ENCODE peak calls at places on chromosome 14, in seven cellular contexts. C is thoracic aorta, W is HL-60, Q is pancreas, U is stomach, E is heart left ventricle, O is colonic mucosa. Z is an unnamed sample.

GRCh38 chr14:71048393-71048792 is 141.1 kb downstream of the PCNX1 start:
- DNase-seq in C (no peak), W (no peak), Q (no peak), U (no peak), E (no peak), O (no peak), Z (no peak)

GRCh38 chr14:22888662-22889061 is 5.6 kb downstream of the REM2 start:
- DNase-seq in C (no peak), W (no peak), Q (no peak), U (no peak), E (no peak), O (no peak), Z (no peak)

GRCh38 chr14:64501326-64502171 is 2.1 kb downstream of the ZBTB25 start:
- DNase-seq in C (no peak), W (no peak), Q (peak), U (peak), E (peak), O (peak), Z (no peak)

GRCh38 chr14:61280526-61281185 is 482 bp downstream of the TMEM30B start:
- DNase-seq in C (no peak), W (no peak), Q (peak), U (peak), E (peak), O (peak), Z (peak)

GRCh38 chr14:22070119-22070982 is 396.7 kb upstream of the OR4E1 start:
- DNase-seq in C (no peak), W (peak), Q (no peak), U (no peak), E (peak), O (peak), Z (peak)

GRCh38 chr14:72291908-72292688 is 359.9 kb downstream of the RGS6 start:
- DNase-seq in C (no peak), W (no peak), Q (peak), U (no peak), E (peak), O (no peak), Z (no peak)

GRCh38 chr14:76186318-76187027 is 34.8 kb downstream of the GPATCH2L start:
- DNase-seq in C (no peak), W (no peak), Q (no peak), U (no peak), E (no peak), O (no peak), Z (no peak)

GRCh38 chr14:35366048-35366428 is 38.5 kb downstream of the NFKBIA start:
- DNase-seq in C (no peak), W (no peak), Q (no peak), U (no peak), E (no peak), O (no peak), Z (peak)

GRCh38 chr14:31080060-31080459 is 53.9 kb upstream of the STRN3 start:
- DNase-seq in C (no peak), W (no peak), Q (no peak), U (no peak), E (no peak), O (no peak), Z (no peak)

GRCh38 chr14:23307687-23308644 is 1.3 kb downstream of the BCL2L2 start:
- DNase-seq in C (no peak), W (no peak), Q (no peak), U (no peak), E (no peak), O (no peak), Z (no peak)

GRCh38 chr14:26113930-26114329 is 483.9 kb downstream of the NOVA1 start:
- DNase-seq in C (no peak), W (no peak), Q (no peak), U (no peak), E (no peak), O (no peak), Z (no peak)

GRCh38 chr14:67622675-67623074 is 3.0 kb downstream of the ARG2 start:
- DNase-seq in C (no peak), W (no peak), Q (no peak), U (no peak), E (no peak), O (no peak), Z (peak)
- H3K4me3 ChIP-seq in C (peak), W (no peak), Q (no peak), U (no peak), E (no peak), O (no peak), Z (no peak)

DNA sequence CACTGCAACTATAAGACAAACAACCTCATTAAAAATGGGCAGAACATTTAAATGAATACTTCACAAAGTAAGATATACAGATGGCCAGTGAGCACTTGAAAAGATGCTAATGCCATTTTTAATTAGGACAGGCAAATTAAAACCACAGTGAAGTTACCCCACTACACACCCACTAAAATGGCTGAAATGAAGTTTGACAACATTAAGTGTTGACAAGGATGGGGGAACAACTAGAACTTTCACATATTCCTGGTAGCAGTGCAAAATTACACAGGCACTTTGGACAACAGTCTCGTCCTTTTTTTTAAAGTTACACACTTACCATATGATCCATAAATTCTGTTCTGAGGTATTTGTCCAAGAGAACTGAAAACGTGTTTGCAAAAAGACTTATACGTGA is 278.9 kb upstream of the DIO3 start:
- DNase-seq in C (no peak), W (no peak), Q (no peak), U (no peak), E (no peak), O (no peak), Z (no peak)
- TF ChIP-seq CTCF in C (no peak), W (no peak), Q (no peak), U (no peak), E (no peak), O (no peak), Z (no peak)

GRCh38 chr14:93982684-93983007 is 6.3 kb upstream of the ASB2 start:
- DNase-seq in C (no peak), W (no peak), Q (no peak), U (no peak), E (peak), O (no peak), Z (no peak)

GRCh38 chr14:93981316-93981715 is 4.9 kb upstream of the ASB2 start:
- DNase-seq in C (no peak), W (no peak), Q (no peak), U (no peak), E (no peak), O (no peak), Z (no peak)

GRCh38 chr14:93981874-93982683 is 5.7 kb upstream of the ASB2 start:
- DNase-seq in C (no peak), W (no peak), Q (no peak), U (no peak), E (no peak), O (no peak), Z (no peak)

GRCh38 chr14:93984987-93985410 is 8.6 kb upstream of the ASB2 start:
- DNase-seq in C (no peak), W (peak), Q (peak), U (no peak), E (no peak), O (peak), Z (no peak)

GRCh38 chr14:93984070-93984469 is 7.7 kb upstream of the ASB2 start:
- DNase-seq in C (no peak), W (no peak), Q (no peak), U (no peak), E (no peak), O (no peak), Z (no peak)
- H3K27ac ChIP-seq in C (peak), W (no peak), Q (no peak), U (peak), E (peak), O (no peak), Z (no peak)

DNA sequence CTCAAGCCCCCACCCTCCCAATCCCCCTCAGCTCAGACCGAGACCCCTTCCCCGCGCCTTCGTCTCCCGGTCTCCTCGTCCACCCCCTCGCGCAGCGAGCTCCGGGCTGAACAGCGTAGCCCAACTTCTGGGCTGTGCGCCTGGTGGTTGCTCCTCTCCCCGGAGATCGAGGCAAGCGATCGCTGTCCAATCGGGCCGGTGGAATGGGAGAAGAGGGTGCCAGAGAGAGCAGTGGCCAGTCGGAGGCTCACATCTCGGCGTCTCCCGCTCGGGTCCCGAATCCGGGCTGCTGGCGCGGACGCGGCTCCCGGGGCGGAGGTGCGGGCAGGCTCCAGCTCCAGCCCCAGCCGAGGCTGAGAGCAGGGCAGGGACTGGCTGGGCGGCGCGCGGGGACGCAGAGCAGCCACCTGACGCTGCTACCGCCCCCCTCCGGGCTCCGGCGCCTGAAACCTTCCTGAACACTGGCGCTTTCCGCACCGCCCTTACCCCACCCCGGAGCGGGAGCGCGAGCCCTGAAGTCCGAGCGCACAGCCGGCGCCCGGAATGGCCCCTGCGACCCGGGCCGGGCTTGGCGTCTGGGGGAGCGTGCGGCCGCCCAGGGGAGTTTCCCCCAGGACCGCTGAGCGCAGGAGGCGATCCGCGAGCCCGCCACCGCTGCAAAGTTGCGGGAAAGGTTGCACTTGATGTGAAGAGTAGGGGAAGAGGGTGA is 508 bp upstream of the KCNH5 start:
- DNase-seq in C (no peak), W (no peak), Q (peak), U (no peak), E (peak), O (no peak), Z (peak)
- H3K4me3 ChIP-seq in C (peak), W (no peak), Q (no peak), U (peak), E (peak), O (no peak), Z (no peak)

GRCh38 chr14:99325016-99325415 is 53.0 kb upstream of the BCL11B start:
- DNase-seq in C (no peak), W (no peak), Q (no peak), U (no peak), E (no peak), O (no peak), Z (no peak)

GRCh38 chr14:99326041-99326710 is 54.2 kb upstream of the BCL11B start:
- DNase-seq in C (no peak), W (no peak), Q (no peak), U (no peak), E (no peak), O (peak), Z (no peak)

GRCh38 chr14:99325591-99325990 is 53.6 kb upstream of the BCL11B start:
- DNase-seq in C (no peak), W (no peak), Q (no peak), U (no peak), E (no peak), O (no peak), Z (no peak)

GRCh38 chr14:99327458-99328250 is 55.7 kb upstream of the BCL11B start:
- DNase-seq in C (no peak), W (no peak), Q (no peak), U (no peak), E (no peak), O (peak), Z (no peak)

DNA sequence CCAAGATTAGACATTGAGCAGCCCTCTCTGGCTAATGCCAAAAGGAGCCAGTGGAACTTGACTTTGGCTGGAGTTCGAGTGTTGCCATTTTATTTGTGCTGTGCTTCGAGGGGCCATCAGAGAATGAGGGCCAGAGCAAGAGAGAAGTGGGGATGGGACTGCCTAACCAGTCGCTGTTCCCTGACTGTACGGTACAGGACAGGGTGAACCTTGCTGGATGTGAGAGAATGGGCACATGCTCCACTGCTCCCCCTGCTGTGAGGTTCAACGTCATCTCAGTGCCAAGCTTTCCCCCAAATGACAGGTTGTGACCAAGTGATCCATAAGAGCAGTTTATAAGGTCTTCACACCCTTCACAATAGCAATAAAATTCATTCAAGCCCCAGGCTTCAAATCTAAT is 55.1 kb upstream of the BCL11B start:
- DNase-seq in C (no peak), W (no peak), Q (no peak), U (no peak), E (no peak), O (peak), Z (no peak)
- TF ChIP-seq CTCF in C (no peak), W (no peak), Q (no peak), U (no peak), E (no peak), O (no peak), Z (no peak)